ENCODE peak calls at places on chromosomes 1 and 21, in six cellular contexts. One of them, this sample, is unnamed.

GRCh38 chr1:203346060-203346754 is 4.7 kb downstream of the FMOD start:
- DNase-seq in HCT116: no peak
- DNase-seq in IMR-90: no peak
- DNase-seq in A549: no peak
- DNase-seq in transverse colon: no peak
- DNase-seq in K562: no peak
- DNase-seq in this sample: no peak

GRCh38 chr1:67803380-67804279 is 29.6 kb downstream of the GNG12 start:
- DNase-seq in HCT116: no peak
- DNase-seq in IMR-90: no peak
- DNase-seq in A549: no peak
- DNase-seq in transverse colon: no peak
- DNase-seq in K562: no peak
- DNase-seq in this sample: no peak

GRCh38 chr1:31843506-31843905 is 27.7 kb upstream of the SPOCD1 start:
- DNase-seq in HCT116: peak; percentile 6
- DNase-seq in IMR-90: peak; percentile 80
- DNase-seq in A549: no peak
- DNase-seq in transverse colon: no peak
- DNase-seq in K562: no peak
- DNase-seq in this sample: peak; percentile 77

GRCh38 chr1:207822602-207823451 is 71.0 kb downstream of the CD46 start:
- DNase-seq in HCT116: no peak
- DNase-seq in IMR-90: peak; percentile 22
- DNase-seq in A549: peak; percentile 97
- DNase-seq in transverse colon: peak; percentile 92
- DNase-seq in K562: peak; percentile 90
- DNase-seq in this sample: peak; percentile 48

GRCh38 chr1:44293761-44294315 is 61.2 kb downstream of the ERI3 start:
- DNase-seq in HCT116: no peak
- DNase-seq in IMR-90: no peak
- DNase-seq in A549: no peak
- DNase-seq in transverse colon: peak; percentile 53
- DNase-seq in K562: no peak
- DNase-seq in this sample: no peak

GRCh38 chr21:27526451-27526850 is 559.6 kb upstream of the ADAMTS5 start:
- DNase-seq in HCT116: no peak
- DNase-seq in IMR-90: no peak
- DNase-seq in A549: no peak
- DNase-seq in transverse colon: no peak
- DNase-seq in K562: no peak
- DNase-seq in this sample: no peak

GRCh38 chr1:240465531-240465940 is 146.4 kb downstream of the GREM2 start:
- DNase-seq in HCT116: no peak
- DNase-seq in IMR-90: peak; percentile 54
- DNase-seq in A549: no peak
- DNase-seq in transverse colon: no peak
- DNase-seq in K562: no peak
- DNase-seq in this sample: no peak

GRCh38 chr1:95139039-95139438 is 21.9 kb downstream of the TLCD4 start:
- DNase-seq in HCT116: no peak
- DNase-seq in IMR-90: no peak
- DNase-seq in A549: no peak
- DNase-seq in transverse colon: no peak
- DNase-seq in K562: no peak
- DNase-seq in this sample: no peak

GRCh38 chr1:17437260-17438175 is 2.0 kb downstream of the RCC2 start:
- DNase-seq in HCT116: no peak
- DNase-seq in IMR-90: peak; percentile 36
- DNase-seq in A549: no peak
- DNase-seq in transverse colon: peak; percentile 48
- DNase-seq in K562: peak; percentile 94
- DNase-seq in this sample: no peak

GRCh38 chr1:20386682-20387081 is 96.0 kb downstream of the VWA5B1 start:
- DNase-seq in HCT116: no peak
- DNase-seq in IMR-90: no peak
- DNase-seq in A549: no peak
- DNase-seq in transverse colon: no peak
- DNase-seq in K562: no peak
- DNase-seq in this sample: no peak

GRCh38 chr1:46485564-46486431 is 3.8 kb upstream of the DMBX1 start:
- DNase-seq in HCT116: no peak
- DNase-seq in IMR-90: no peak
- DNase-seq in A549: no peak
- DNase-seq in transverse colon: no peak
- DNase-seq in K562: no peak
- DNase-seq in this sample: no peak

GRCh38 chr1:17404034-17404671 is 32.2 kb downstream of the PADI6 start:
- DNase-seq in HCT116: no peak
- DNase-seq in IMR-90: no peak
- DNase-seq in A549: no peak
- DNase-seq in transverse colon: no peak
- DNase-seq in K562: no peak
- DNase-seq in this sample: no peak

GRCh38 chr1:229863651-229864545 is 203.1 kb upstream of the GALNT2 start:
- DNase-seq in HCT116: no peak
- DNase-seq in IMR-90: no peak
- DNase-seq in A549: no peak
- DNase-seq in transverse colon: no peak
- DNase-seq in K562: no peak
- DNase-seq in this sample: no peak

GRCh38 chr1:35505911-35506798 is 51.0 kb downstream of the KIAA0319L start:
- DNase-seq in HCT116: peak; percentile 13
- DNase-seq in IMR-90: peak; percentile 59
- DNase-seq in A549: no peak
- DNase-seq in transverse colon: peak; percentile 14
- DNase-seq in K562: peak; percentile 55
- DNase-seq in this sample: peak; percentile 4

GRCh38 chr1:93670141-93670540 is 11.5 kb downstream of the BCAR3 start:
- DNase-seq in HCT116: peak; percentile 68
- DNase-seq in IMR-90: peak; percentile 90
- DNase-seq in A549: no peak
- DNase-seq in transverse colon: no peak
- DNase-seq in K562: no peak
- DNase-seq in this sample: peak; percentile 47

GRCh38 chr1:194252189-194252588 is 1065.8 kb upstream of the B3GALT2 start:
- DNase-seq in HCT116: no peak
- DNase-seq in IMR-90: peak; percentile 88
- DNase-seq in A549: no peak
- DNase-seq in transverse colon: no peak
- DNase-seq in K562: no peak
- DNase-seq in this sample: no peak

GRCh38 chr1:18045206-18045605 is 62.4 kb upstream of the IGSF21 start:
- DNase-seq in HCT116: no peak
- DNase-seq in IMR-90: no peak
- DNase-seq in A549: no peak
- DNase-seq in transverse colon: no peak
- DNase-seq in K562: no peak
- DNase-seq in this sample: no peak

GRCh38 chr1:185969028-185969427 is 234.8 kb downstream of the HMCN1 start:
- DNase-seq in HCT116: no peak
- DNase-seq in IMR-90: peak; percentile 59
- DNase-seq in A549: no peak
- DNase-seq in transverse colon: no peak
- DNase-seq in K562: no peak
- DNase-seq in this sample: no peak

GRCh38 chr21:36791695-36792451 is 93.0 kb downstream of the SIM2 start:
- DNase-seq in HCT116: no peak
- DNase-seq in IMR-90: no peak
- DNase-seq in A549: no peak
- DNase-seq in transverse colon: no peak
- DNase-seq in K562: no peak
- DNase-seq in this sample: no peak

GRCh38 chr1:23719162-23719820 is 24.0 kb upstream of the ELOA start:
- DNase-seq in HCT116: no peak
- DNase-seq in IMR-90: peak; percentile 85
- DNase-seq in A549: no peak
- DNase-seq in transverse colon: no peak
- DNase-seq in K562: no peak
- DNase-seq in this sample: no peak
- TF ChIP-seq POLR2A in HCT116: no peak
- TF ChIP-seq POLR2A in IMR-90: no peak
- TF ChIP-seq POLR2A in A549: no peak
- TF ChIP-seq POLR2A in transverse colon: no peak
- TF ChIP-seq POLR2A in K562: no peak
- TF ChIP-seq POLR2A in this sample: no peak

GRCh38 chr1:228141082-228141870 is 1.2 kb downstream of the GUK1 start:
- DNase-seq in HCT116: no peak
- DNase-seq in IMR-90: peak; percentile 33
- DNase-seq in A549: no peak
- DNase-seq in transverse colon: peak; percentile 58
- DNase-seq in K562: no peak
- DNase-seq in this sample: no peak

GRCh38 chr1:228136908-228137307 is 3.2 kb upstream of the GUK1 start:
- DNase-seq in HCT116: no peak
- DNase-seq in IMR-90: no peak
- DNase-seq in A549: no peak
- DNase-seq in transverse colon: no peak
- DNase-seq in K562: no peak
- DNase-seq in this sample: no peak

GRCh38 chr1:228139931-228140723 is at the start of gene GUK1:
- DNase-seq in HCT116: peak; percentile 100
- DNase-seq in IMR-90: peak; percentile 99
- DNase-seq in A549: peak; percentile 97
- DNase-seq in transverse colon: peak; percentile 100
- DNase-seq in K562: peak; percentile 97
- DNase-seq in this sample: peak; percentile 92

GRCh38 chr1:228140724-228141081 is 624 bp downstream of the GUK1 start:
- DNase-seq in HCT116: no peak
- DNase-seq in IMR-90: no peak
- DNase-seq in A549: no peak
- DNase-seq in transverse colon: no peak
- DNase-seq in K562: no peak
- DNase-seq in this sample: no peak

GRCh38 chr1:228139406-228139930 is 611 bp upstream of the GUK1 start:
- DNase-seq in HCT116: no peak
- DNase-seq in IMR-90: no peak
- DNase-seq in A549: no peak
- DNase-seq in transverse colon: no peak
- DNase-seq in K562: no peak
- DNase-seq in this sample: no peak
- TF ChIP-seq POLR2A in HCT116: peak; percentile 40
- TF ChIP-seq POLR2A in IMR-90: no peak
- TF ChIP-seq POLR2A in A549: peak; percentile 62
- TF ChIP-seq POLR2A in transverse colon: no peak
- TF ChIP-seq POLR2A in K562: peak; percentile 84
- TF ChIP-seq POLR2A in this sample: peak; percentile 71

GRCh38 chr1:15179485-15179883 is 25.9 kb downstream of the TMEM51 start:
- DNase-seq in HCT116: no peak
- DNase-seq in IMR-90: no peak
- DNase-seq in A549: no peak
- DNase-seq in transverse colon: no peak
- DNase-seq in K562: no peak
- DNase-seq in this sample: no peak

GRCh38 chr1:15178571-15179484 is 25.3 kb downstream of the TMEM51 start:
- DNase-seq in HCT116: peak; percentile 93
- DNase-seq in IMR-90: peak; percentile 97
- DNase-seq in A549: no peak
- DNase-seq in transverse colon: no peak
- DNase-seq in K562: no peak
- DNase-seq in this sample: peak; percentile 54

GRCh38 chr1:15176120-15176519 is 22.6 kb downstream of the TMEM51 start:
- DNase-seq in HCT116: no peak
- DNase-seq in IMR-90: no peak
- DNase-seq in A549: no peak
- DNase-seq in transverse colon: no peak
- DNase-seq in K562: no peak
- DNase-seq in this sample: no peak

GRCh38 chr1:15176898-15177665 is 23.5 kb downstream of the TMEM51 start:
- DNase-seq in HCT116: no peak
- DNase-seq in IMR-90: no peak
- DNase-seq in A549: no peak
- DNase-seq in transverse colon: no peak
- DNase-seq in K562: no peak
- DNase-seq in this sample: no peak

DNA sequence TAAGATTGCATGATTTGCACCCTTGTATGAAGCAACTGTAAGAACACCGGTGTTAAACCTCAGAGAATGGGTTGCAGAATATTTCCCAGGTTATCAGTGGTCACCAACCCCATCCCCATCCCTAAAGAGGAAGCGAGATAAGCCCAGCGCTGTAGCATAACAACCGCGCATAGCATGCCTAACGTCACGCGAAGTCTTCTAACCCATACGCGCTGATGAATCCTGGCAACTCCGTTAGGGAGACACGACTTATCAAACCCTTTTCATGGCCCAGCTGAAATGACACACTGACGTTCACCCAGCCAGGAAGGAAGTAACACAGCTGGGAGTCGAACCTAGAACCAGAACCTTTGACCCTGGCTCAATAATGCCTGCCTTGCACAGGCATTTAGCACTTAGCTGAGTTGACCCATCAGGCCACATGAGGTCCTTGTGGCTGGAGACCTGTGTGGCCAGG is 24.2 kb downstream of the TMEM51 start:
- DNase-seq in HCT116: no peak
- DNase-seq in IMR-90: no peak
- DNase-seq in A549: no peak
- DNase-seq in transverse colon: no peak
- DNase-seq in K562: no peak
- DNase-seq in this sample: no peak
- TF ChIP-seq POLR2A in HCT116: no peak
- TF ChIP-seq POLR2A in IMR-90: no peak
- TF ChIP-seq POLR2A in A549: no peak
- TF ChIP-seq POLR2A in transverse colon: no peak
- TF ChIP-seq POLR2A in K562: no peak
- TF ChIP-seq POLR2A in this sample: no peak

GRCh38 chr1:154178856-154179811 is 12.8 kb downstream of the TPM3 start:
- DNase-seq in HCT116: no peak
- DNase-seq in IMR-90: no peak
- DNase-seq in A549: no peak
- DNase-seq in transverse colon: peak; percentile 49
- DNase-seq in K562: no peak
- DNase-seq in this sample: no peak

GRCh38 chr1:154174654-154175053 is 17.2 kb downstream of the TPM3 start:
- DNase-seq in HCT116: no peak
- DNase-seq in IMR-90: no peak
- DNase-seq in A549: no peak
- DNase-seq in transverse colon: no peak
- DNase-seq in K562: no peak
- DNase-seq in this sample: no peak

GRCh38 chr1:154176341-154176740 is 15.6 kb downstream of the TPM3 start:
- DNase-seq in HCT116: no peak
- DNase-seq in IMR-90: peak; percentile 85
- DNase-seq in A549: no peak
- DNase-seq in transverse colon: peak; percentile 28
- DNase-seq in K562: no peak
- DNase-seq in this sample: no peak

GRCh38 chr1:154179951-154180687 is 11.8 kb downstream of the TPM3 start:
- DNase-seq in HCT116: no peak
- DNase-seq in IMR-90: no peak
- DNase-seq in A549: no peak
- DNase-seq in transverse colon: peak; percentile 32
- DNase-seq in K562: no peak
- DNase-seq in this sample: no peak

DNA sequence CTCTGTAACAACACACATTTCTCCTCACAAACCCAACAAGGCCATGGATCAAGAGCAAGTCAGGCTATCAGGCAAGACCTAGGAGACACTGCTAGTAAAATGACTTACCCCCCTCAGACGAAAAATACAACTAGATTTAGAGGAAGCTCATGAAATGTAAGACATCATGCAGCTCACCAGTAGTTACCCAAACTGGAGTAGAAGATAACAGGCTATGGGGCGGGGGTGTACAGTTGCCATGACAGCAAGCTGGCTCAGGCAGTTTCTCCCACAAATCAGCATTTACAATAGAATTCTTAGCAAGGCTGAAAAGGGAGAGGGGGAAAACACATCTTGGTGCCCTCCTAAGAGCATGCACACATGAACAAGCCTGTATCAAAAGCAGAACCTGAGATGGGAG is 13.9 kb downstream of the TPM3 start:
- DNase-seq in HCT116: no peak
- DNase-seq in IMR-90: no peak
- DNase-seq in A549: no peak
- DNase-seq in transverse colon: no peak
- DNase-seq in K562: peak; percentile 37
- DNase-seq in this sample: no peak
- TF ChIP-seq POLR2A in HCT116: no peak
- TF ChIP-seq POLR2A in IMR-90: no peak
- TF ChIP-seq POLR2A in A549: no peak
- TF ChIP-seq POLR2A in transverse colon: no peak
- TF ChIP-seq POLR2A in K562: no peak
- TF ChIP-seq POLR2A in this sample: no peak